ENCODE peak calls at places on chromosomes 7 and 10, in nine cellular contexts. M is H7; G is stimulated activated CD8-positive, alpha-beta memory T cell treated with anti-CD3 and anti-CD28 coated beads, Interleukin-12 subunit alpha, Interleukin-12 subunit beta, amount 100 ng/mL, for 4 hours; S is right lobe of liver; Q is dermis blood vessel endothelial cell; N is left cardiac atrium; Y is bronchial epithelial cell; R is NCI-H1105 treated with DMSO at 0.1 percent for 48 hours; B is left lung. K is an unnamed sample.

GRCh38 chr10:119933179-119933578 is 40.6 kb downstream of the SEC23IP start:
- DNase-seq in M (peak), G (no peak), S (no peak), Q (peak), N (no peak), Y (no peak), R (peak), B (no peak), K (no peak)

GRCh38 chr10:14089556-14090297 is 241.0 kb downstream of the FRMD4A start:
- DNase-seq in M (no peak), G (no peak), S (no peak), Q (no peak), N (no peak), Y (no peak), R (no peak), B (no peak), K (peak)

GRCh38 chr10:80126876-80127275 is 5.7 kb upstream of the PLAC9 start:
- DNase-seq in M (peak), G (no peak), S (no peak), Q (no peak), N (peak), Y (no peak), R (no peak), B (no peak), K (no peak)

GRCh38 chr7:30315589-30315988 is 31.2 kb downstream of the ZNRF2 start:
- DNase-seq in M (no peak), G (no peak), S (no peak), Q (no peak), N (no peak), Y (peak), R (no peak), B (no peak), K (no peak)

GRCh38 chr10:805635-806305 is 116.3 kb upstream of the DIP2C start:
- DNase-seq in M (no peak), G (no peak), S (no peak), Q (no peak), N (no peak), Y (no peak), R (no peak), B (no peak), K (no peak)

GRCh38 chr7:95906871-95907270 is 134.5 kb downstream of the DYNC1I1 start:
- DNase-seq in M (no peak), G (no peak), S (no peak), Q (no peak), N (no peak), Y (no peak), R (peak), B (no peak), K (no peak)

GRCh38 chr7:107594961-107595737 is 15.1 kb downstream of the BCAP29 start:
- DNase-seq in M (no peak), G (no peak), S (no peak), Q (peak), N (peak), Y (peak), R (no peak), B (no peak), K (no peak)

GRCh38 chr10:110783509-110784103 is 88.1 kb upstream of the PDCD4 start:
- DNase-seq in M (no peak), G (peak), S (no peak), Q (peak), N (no peak), Y (no peak), R (no peak), B (no peak), K (no peak)

GRCh38 chr7:78953726-78954363 is 499.6 kb downstream of the MAGI2 start:
- DNase-seq in M (no peak), G (no peak), S (no peak), Q (no peak), N (no peak), Y (no peak), R (no peak), B (no peak), K (no peak)

GRCh38 chr10:1477578-1477977 is 259.7 kb downstream of the ADARB2 start:
- DNase-seq in M (no peak), G (no peak), S (no peak), Q (no peak), N (no peak), Y (no peak), R (no peak), B (no peak), K (no peak)

GRCh38 chr10:69375307-69376151 is 41.2 kb downstream of the TACR2 start:
- DNase-seq in M (peak), G (no peak), S (no peak), Q (no peak), N (peak), Y (peak), R (no peak), B (peak), K (peak)

GRCh38 chr7:159125944-159126248 is 18.8 kb downstream of the VIPR2 start:
- DNase-seq in M (no peak), G (no peak), S (no peak), Q (no peak), N (no peak), Y (no peak), R (no peak), B (no peak), K (no peak)

GRCh38 chr10:96765406-96766240 is 45.3 kb upstream of the PIK3AP1 start:
- DNase-seq in M (peak), G (peak), S (peak), Q (peak), N (peak), Y (peak), R (peak), B (peak), K (peak)

GRCh38 chr10:26251925-26252324 is 35.4 kb downstream of the GAD2 start:
- DNase-seq in M (no peak), G (no peak), S (no peak), Q (no peak), N (no peak), Y (peak), R (no peak), B (no peak), K (no peak)

GRCh38 chr7:69438584-69438983 is 159.7 kb upstream of the AUTS2 start:
- DNase-seq in M (no peak), G (no peak), S (no peak), Q (no peak), N (no peak), Y (no peak), R (no peak), B (no peak), K (no peak)

GRCh38 chr10:43094091-43094484 is 17.2 kb downstream of the RET start:
- DNase-seq in M (peak), G (no peak), S (no peak), Q (no peak), N (no peak), Y (no peak), R (no peak), B (no peak), K (no peak)

GRCh38 chr7:46776790-46777189 is 805.1 kb downstream of the TNS3 start:
- DNase-seq in M (no peak), G (no peak), S (no peak), Q (peak), N (no peak), Y (peak), R (peak), B (no peak), K (no peak)

GRCh38 chr10:24396396-24396795 is 187.5 kb downstream of the KIAA1217 start:
- DNase-seq in M (no peak), G (no peak), S (no peak), Q (no peak), N (no peak), Y (no peak), R (no peak), B (no peak), K (no peak)

GRCh38 chr10:125531470-125531869 is 151.5 kb downstream of the TEX36 start:
- DNase-seq in M (peak), G (no peak), S (no peak), Q (no peak), N (no peak), Y (no peak), R (peak), B (no peak), K (peak)

GRCh38 chr7:66099232-66099550 is 15.5 kb upstream of the CRCP start:
- DNase-seq in M (no peak), G (no peak), S (no peak), Q (no peak), N (no peak), Y (no peak), R (no peak), B (peak), K (no peak)

GRCh38 chr10:33193867-33194521 is 140.5 kb downstream of the NRP1 start:
- DNase-seq in M (no peak), G (no peak), S (no peak), Q (peak), N (no peak), Y (peak), R (no peak), B (no peak), K (no peak)

GRCh38 chr7:72391821-72392377 is 20.2 kb downstream of the CALN1 start:
- DNase-seq in M (no peak), G (no peak), S (no peak), Q (no peak), N (no peak), Y (no peak), R (no peak), B (no peak), K (no peak)

GRCh38 chr10:45602082-45602730 is 70.4 kb downstream of the ZFAND4 start:
- DNase-seq in M (no peak), G (no peak), S (no peak), Q (no peak), N (no peak), Y (peak), R (no peak), B (no peak), K (no peak)

GRCh38 chr7:2180081-2180480 is 52.7 kb downstream of the MAD1L1 start:
- DNase-seq in M (no peak), G (no peak), S (no peak), Q (no peak), N (no peak), Y (no peak), R (no peak), B (no peak), K (no peak)

GRCh38 chr10:79185067-79185774 is 116.5 kb downstream of the ZMIZ1 start:
- DNase-seq in M (no peak), G (no peak), S (no peak), Q (no peak), N (no peak), Y (no peak), R (no peak), B (no peak), K (no peak)

GRCh38 chr10:115029452-115030375 is 63.5 kb upstream of the ATRNL1 start:
- DNase-seq in M (no peak), G (no peak), S (peak), Q (no peak), N (no peak), Y (no peak), R (no peak), B (no peak), K (peak)

GRCh38 chr10:96513686-96514551 is at the start of gene TLL2:
- DNase-seq in M (peak), G (peak), S (peak), Q (peak), N (peak), Y (peak), R (peak), B (peak), K (peak)